ENCODE peak calls at places on chromosome 19, in eight cellular contexts. I is AG04450; A is OCI-LY7; T is CD4-positive, alpha-beta T cell; D is neuronal stem cell; S is upper lobe of left lung; E is body of pancreas; G is Panc1. O is an unnamed sample. For H3K9me3, the result is how much of the 10 kb centered on the place peaks cover.

GRCh38 chr19:18674616-18675015 is 8.9 kb upstream of the CRTC1 start:
- DNase-seq in E (no peak), A (no peak), I (no peak), T (no peak), S (no peak), G (no peak), D (no peak), O (no peak)

GRCh38 chr19:45515807-45516401 is 8.6 kb downstream of the VASP start:
- DNase-seq in T (no peak), E (no peak), G (no peak), I (no peak), A (no peak), S (no peak), D (no peak), O (no peak)

GRCh38 chr19:10701955-10702307 is 692 bp downstream of the QTRT1 start:
- DNase-seq in S (no peak), E (no peak), T (no peak), A (peak), I (no peak), D (peak), G (no peak), O (no peak)

GRCh38 chr19:16041571-16042386 is 34.5 kb upstream of the TPM4 start:
- DNase-seq in D (peak), I (peak), A (peak), S (peak), E (peak), T (peak), G (peak), O (peak)

GRCh38 chr19:33530261-33530660 is 8.7 kb upstream of the PEPD start:
- DNase-seq in T (no peak), G (no peak), A (no peak), D (no peak), I (no peak), E (no peak), S (no peak), O (no peak)

GRCh38 chr19:8377598-8377997 is 12.6 kb upstream of the RAB11B start:
- DNase-seq in T (no peak), S (no peak), G (no peak), D (no peak), I (no peak), E (no peak), A (no peak), O (no peak)

GRCh38 chr19:12794196-12794921 is 3.1 kb downstream of the JUNB start:
- DNase-seq in D (no peak), E (no peak), A (no peak), G (no peak), I (no peak), S (peak), T (no peak), O (no peak)

GRCh38 chr19:45769821-45770191 is 754 bp upstream of the SIX5 start:
- DNase-seq in T (peak), E (peak), D (no peak), A (peak), I (no peak), G (no peak), S (peak), O (peak)

GRCh38 chr19:49853852-49854849 is 3.2 kb downstream of the PTOV1 start:
- DNase-seq in G (no peak), A (no peak), I (no peak), S (no peak), E (no peak), D (no peak), T (no peak), O (no peak)

GRCh38 chr19:45071969-45072790 is 4.1 kb downstream of the ZNF296 start:
- DNase-seq in S (peak), A (peak), D (no peak), E (no peak), T (no peak), I (no peak), G (no peak), O (no peak)

GRCh38 chr19:10260141-10260584 is 8.1 kb downstream of the MRPL4 start:
- DNase-seq in I (no peak), G (no peak), T (no peak), A (no peak), E (no peak), D (no peak), S (peak), O (no peak)

GRCh38 chr19:18357442-18358264 is 17.3 kb downstream of the PGPEP1 start:
- DNase-seq in T (no peak), I (no peak), S (no peak), A (no peak), D (no peak), G (no peak), E (peak), O (no peak)

GRCh38 chr19:35032356-35032865 is 2.1 kb downstream of the SCN1B start:
- DNase-seq in D (no peak), I (no peak), S (no peak), T (no peak), G (no peak), A (no peak), E (no peak), O (no peak)

GRCh38 chr19:41753159-41753558 is 2.2 kb upstream of the CEACAM6 start:
- DNase-seq in G (no peak), D (peak), A (peak), S (peak), T (peak), I (no peak), E (peak), O (peak)

GRCh38 chr19:17743874-17744273 is 7.4 kb upstream of the FCHO1 start:
- DNase-seq in T (no peak), S (no peak), A (no peak), I (no peak), D (no peak), E (no peak), G (no peak), O (no peak)

GRCh38 chr19:48558018-48558684 is 6.2 kb downstream of the SULT2B1 start:
- DNase-seq in I (no peak), G (no peak), A (no peak), E (peak), T (no peak), D (no peak), S (peak), O (no peak)

GRCh38 chr19:13215572-13216380 is 65.6 kb downstream of the IER2 start:
- DNase-seq in T (peak), S (no peak), G (no peak), E (no peak), D (no peak), A (no peak), I (no peak), O (no peak)

GRCh38 chr19:53394522-53394973 is 401 bp upstream of the ZNF765 start:
- DNase-seq in E (peak), G (peak), A (no peak), T (no peak), I (no peak), D (no peak), S (peak), O (no peak)

GRCh38 chr19:48806818-48807589 is 3.8 kb downstream of the BCAT2 start:
- DNase-seq in E (peak), G (no peak), A (peak), I (no peak), T (no peak), S (no peak), D (peak), O (no peak)

GRCh38 chr19:17171874-17172273 is 43.3 kb upstream of the USE1 start:
- DNase-seq in T (no peak), S (no peak), A (no peak), D (no peak), I (no peak), G (no peak), E (no peak), O (no peak)

GRCh38 chr19:12801466-12802266 is at the start of the genes PRDX2 and THSD8:
- DNase-seq in A (peak), T (peak), G (no peak), D (peak), S (peak), I (no peak), E (peak), O (peak)

GRCh38 chr19:48381178-48381950 is 10.0 kb downstream of the KDELR1 start:
- DNase-seq in I (no peak), T (no peak), D (no peak), S (no peak), E (no peak), G (no peak), A (no peak), O (no peak)

GRCh38 chr19:10000171-10000826 is 10.0 kb downstream of the COL5A3 start:
- DNase-seq in S (peak), T (peak), E (peak), I (no peak), G (peak), A (peak), D (peak), O (peak)

GRCh38 chr19:49710372-49710951 is 19.5 kb downstream of the CPT1C start:
- DNase-seq in A (no peak), T (no peak), I (no peak), E (no peak), D (no peak), G (no peak), S (no peak), O (no peak)

GRCh38 chr19:41355802-41356201 is 2.1 kb upstream of the TGFB1 start:
- DNase-seq in E (no peak), T (no peak), I (no peak), A (no peak), D (no peak), G (no peak), S (no peak), O (no peak)

GRCh38 chr19:18796239-18796638 is 5.1 kb upstream of the COMP start:
- DNase-seq in G (no peak), A (no peak), E (no peak), D (no peak), I (no peak), T (no peak), S (no peak), O (no peak)

GRCh38 chr19:49475995-49476880 is 2.2 kb downstream of the FLT3LG start:
- DNase-seq in S (no peak), A (peak), D (peak), E (no peak), T (peak), G (no peak), I (no peak), O (peak)

GRCh38 chr19:55525289-55526101 is 11.4 kb downstream of the SBK2 start:
- DNase-seq in E (no peak), S (no peak), G (no peak), T (no peak), D (no peak), A (no peak), I (no peak), O (no peak)

GRCh38 chr19:11420429-11420893 is 1.3 kb upstream of the RGL3 start:
- DNase-seq in D (no peak), T (no peak), A (no peak), G (no peak), E (peak), I (no peak), S (peak), O (no peak)

GRCh38 chr19:41327499-41328156 is 17.7 kb downstream of the CCDC97 start:
- DNase-seq in S (peak), G (no peak), I (no peak), D (no peak), A (peak), T (peak), E (peak), O (peak)

GRCh38 chr19:18419195-18419698 is at the start of gene SSBP4:
- DNase-seq in A (peak), D (peak), G (no peak), I (no peak), T (peak), E (peak), S (peak), O (peak)

GRCh38 chr19:42301646-42302204 is at the start of gene PRR19:
- DNase-seq in D (no peak), T (no peak), A (peak), G (no peak), S (no peak), I (no peak), E (no peak), O (no peak)

GRCh38 chr19:10858204-10858828 is 10.1 kb downstream of the C19orf38 start:
- DNase-seq in G (no peak), A (peak), T (no peak), D (no peak), E (no peak), S (no peak), I (no peak), O (peak)

GRCh38 chr19:17703823-17704463 is 15.3 kb upstream of the MAP1S start:
- DNase-seq in S (peak), I (no peak), G (peak), E (peak), T (peak), A (peak), D (no peak), O (peak)

GRCh38 chr19:1269478-1270167 is 491 bp downstream of the CIRBP start:
- DNase-seq in T (peak), I (no peak), A (peak), S (peak), E (peak), G (no peak), D (no peak), O (peak)

DNA sequence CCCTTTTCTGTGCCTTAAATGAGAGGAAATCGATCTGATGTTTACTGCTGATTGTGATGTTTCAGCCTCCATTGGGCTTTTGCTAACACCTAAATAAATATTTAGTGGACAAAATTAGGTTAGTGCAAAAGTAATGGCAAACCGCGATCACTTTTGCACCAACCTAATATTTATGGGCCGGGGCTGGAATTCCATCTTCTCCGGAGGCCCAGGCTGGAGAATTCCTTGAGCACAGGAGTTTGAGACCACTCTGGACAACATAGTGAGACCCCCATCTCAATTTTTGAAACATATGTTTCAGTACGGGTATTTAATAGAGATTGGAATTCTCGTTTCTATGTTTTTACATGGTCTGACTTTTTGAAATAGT is 603 bp downstream of the ZNF880 start:
- DNase-seq in A (no peak), T (no peak), E (no peak), I (no peak), S (no peak), G (no peak), D (no peak), O (no peak)
- H3K9me3 ChIP-seq in A (under half), T (half or more), E (under half), I (half or more), S (half or more), G (under half), D (half or more), O (under half)

GRCh38 chr19:38293281-38293680 is 10.8 kb upstream of the C19orf33 start:
- DNase-seq in I (no peak), G (no peak), E (no peak), A (no peak), D (no peak), S (no peak), T (no peak), O (no peak)
- H3K9me3 ChIP-seq in I (under half), G (under half), E (under half), A (under half), D (under half), S (under half), T (under half), O (under half)

GRCh38 chr19:2617393-2618165 is 84.9 kb downstream of the GNG7 start:
- DNase-seq in D (no peak), I (no peak), A (no peak), G (no peak), T (no peak), S (no peak), E (no peak), O (no peak)
- H3K9me3 ChIP-seq in D (under half), I (under half), A (under half), G (under half), T (under half), S (under half), E (under half), O (under half)

GRCh38 chr19:30566681-30567420 is 194.7 kb downstream of the ZNF536 start:
- DNase-seq in G (no peak), A (no peak), D (no peak), S (no peak), I (no peak), E (no peak), T (no peak), O (no peak)

GRCh38 chr19:30564551-30565011 is 192.4 kb downstream of the ZNF536 start:
- DNase-seq in T (no peak), G (no peak), A (no peak), I (no peak), E (no peak), S (no peak), D (no peak), O (no peak)

GRCh38 chr19:30563691-30564090 is 191.5 kb downstream of the ZNF536 start:
- DNase-seq in I (no peak), T (no peak), G (no peak), S (no peak), D (no peak), E (no peak), A (no peak), O (no peak)

GRCh38 chr19:30567535-30568232 is 195.5 kb downstream of the ZNF536 start:
- DNase-seq in D (no peak), S (no peak), E (no peak), T (no peak), G (no peak), I (no peak), A (no peak), O (no peak)

DNA sequence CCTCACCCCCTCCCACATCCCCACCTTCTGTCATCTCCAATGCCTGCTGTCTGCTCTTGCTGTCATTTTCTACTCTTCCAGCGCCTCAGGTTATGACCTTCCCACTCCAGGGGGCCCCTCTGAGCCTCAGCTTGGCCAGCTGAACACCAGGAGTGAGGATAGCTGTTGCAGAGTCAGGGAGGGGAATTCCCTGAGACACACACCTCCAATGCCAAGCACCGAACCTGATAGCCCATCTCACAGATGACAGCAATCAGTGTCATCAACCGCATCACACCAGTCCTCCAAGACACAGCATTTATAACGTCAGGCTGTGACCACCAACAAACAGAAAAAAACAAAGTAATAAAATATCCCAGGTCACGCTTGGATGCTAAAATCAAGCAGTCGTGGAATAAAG is 193.5 kb downstream of the ZNF536 start:
- DNase-seq in S (no peak), G (no peak), I (no peak), A (no peak), T (no peak), E (no peak), D (no peak), O (no peak)
- H3K9me3 ChIP-seq in S (under half), G (under half), I (half or more), A (under half), T (under half), E (under half), D (under half), O (under half)

GRCh38 chr19:58248886-58249285 is 20.2 kb downstream of the ZNF544 start:
- DNase-seq in G (no peak), I (no peak), A (no peak), D (no peak), S (no peak), T (no peak), E (no peak), O (no peak)

DNA sequence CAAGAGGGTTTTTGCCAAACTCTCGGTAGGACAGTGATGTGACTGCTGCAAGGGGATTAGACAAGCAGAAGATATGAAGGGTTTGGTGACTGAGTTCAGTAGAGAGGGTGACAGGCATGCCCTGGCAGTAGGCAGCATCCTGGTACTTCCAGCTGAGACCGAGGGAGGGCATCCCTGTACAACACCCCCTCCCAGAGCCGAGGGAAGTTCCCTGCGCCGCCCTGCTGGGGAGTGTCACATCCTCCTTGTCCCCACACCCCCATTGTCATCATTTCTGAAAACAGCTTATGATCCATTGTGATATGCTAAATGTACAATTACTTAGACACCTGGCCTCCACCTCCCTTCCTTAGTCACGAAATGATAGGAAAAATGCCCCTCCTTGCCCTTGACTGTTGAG is 14.6 kb downstream of the ZNF544 start:
- DNase-seq in E (no peak), G (no peak), D (no peak), I (no peak), S (no peak), T (no peak), A (no peak), O (no peak)
- H3K9me3 ChIP-seq in E (under half), G (under half), D (half or more), I (half or more), S (half or more), T (half or more), A (under half), O (under half)

DNA sequence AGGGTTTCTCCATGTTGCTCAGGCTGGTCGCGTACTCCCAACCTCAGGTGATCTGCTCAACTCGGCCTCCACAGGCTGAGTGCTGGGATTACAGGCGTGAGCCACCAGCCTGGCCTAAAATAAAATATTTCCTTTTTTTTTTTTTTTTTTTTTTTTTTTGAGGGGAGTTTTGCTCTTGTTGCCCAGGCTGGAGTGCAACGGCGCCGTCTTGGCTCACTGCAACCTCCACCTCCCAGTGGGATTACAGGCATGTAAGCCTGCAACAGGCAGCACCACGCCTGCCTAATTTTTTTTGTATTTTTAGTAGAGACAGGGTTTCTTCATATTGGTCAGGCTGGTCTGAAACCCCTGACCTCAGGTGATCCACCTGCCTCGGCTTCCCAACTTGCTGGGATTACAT is 4.9 kb downstream of the ZNF506 start:
- DNase-seq in G (no peak), I (no peak), T (no peak), D (no peak), E (no peak), S (no peak), A (no peak), O (no peak)
- H3K9me3 ChIP-seq in G (under half), I (half or more), T (under half), D (half or more), E (under half), S (under half), A (under half), O (under half)

O was measured in T-helper 17 cell.